ENCODE peak calls at places on chromosomes 13 and 19, in eight cellular contexts. One of them, this sample, is unnamed.

GRCh38 chr13:75566658-75567057 is 17.1 kb downstream of the UCHL3 start:
- DNase-seq in stomach: no peak
- DNase-seq in effector CD8-positive, alpha-beta T cell: no peak
- DNase-seq in EL: peak
- DNase-seq in WTC11: no peak
- DNase-seq in lower leg skin: no peak
- DNase-seq in transverse colon: no peak
- DNase-seq in stimulated activated CD8-positive, alpha-beta memory T cell treated with anti-CD3 and anti-CD28 coated beads, Interleukin-7, amount 100 ng/mL, for 1 hour: no peak
- DNase-seq in this sample: no peak

GRCh38 chr13:23859904-23860303 is 29.3 kb downstream of the MIPEP start:
- DNase-seq in EL: no peak
- DNase-seq in transverse colon: no peak
- DNase-seq in stomach: no peak
- DNase-seq in WTC11: no peak
- DNase-seq in effector CD8-positive, alpha-beta T cell: no peak
- DNase-seq in stimulated activated CD8-positive, alpha-beta memory T cell treated with anti-CD3 and anti-CD28 coated beads, Interleukin-7, amount 100 ng/mL, for 1 hour: no peak
- DNase-seq in lower leg skin: no peak
- DNase-seq in this sample: no peak

GRCh38 chr13:102847272-102848234 is 1.7 kb downstream of the ERCC5 start:
- DNase-seq in EL: peak
- DNase-seq in stimulated activated CD8-positive, alpha-beta memory T cell treated with anti-CD3 and anti-CD28 coated beads, Interleukin-7, amount 100 ng/mL, for 1 hour: no peak
- DNase-seq in WTC11: no peak
- DNase-seq in effector CD8-positive, alpha-beta T cell: no peak
- DNase-seq in lower leg skin: no peak
- DNase-seq in stomach: no peak
- DNase-seq in transverse colon: no peak
- DNase-seq in this sample: no peak

GRCh38 chr13:78238911-78239310 is 320.3 kb upstream of the EDNRB start:
- DNase-seq in stimulated activated CD8-positive, alpha-beta memory T cell treated with anti-CD3 and anti-CD28 coated beads, Interleukin-7, amount 100 ng/mL, for 1 hour: no peak
- DNase-seq in effector CD8-positive, alpha-beta T cell: no peak
- DNase-seq in EL: no peak
- DNase-seq in stomach: no peak
- DNase-seq in transverse colon: no peak
- DNase-seq in WTC11: no peak
- DNase-seq in lower leg skin: no peak
- DNase-seq in this sample: no peak

GRCh38 chr13:113967206-113967720 is 6.6 kb downstream of the C13orf46 start:
- DNase-seq in stomach: no peak
- DNase-seq in transverse colon: no peak
- DNase-seq in WTC11: no peak
- DNase-seq in lower leg skin: no peak
- DNase-seq in EL: no peak
- DNase-seq in effector CD8-positive, alpha-beta T cell: no peak
- DNase-seq in stimulated activated CD8-positive, alpha-beta memory T cell treated with anti-CD3 and anti-CD28 coated beads, Interleukin-7, amount 100 ng/mL, for 1 hour: no peak
- DNase-seq in this sample: no peak

GRCh38 chr13:34667356-34668218 is 274.5 kb upstream of the NBEA start:
- DNase-seq in lower leg skin: no peak
- DNase-seq in stimulated activated CD8-positive, alpha-beta memory T cell treated with anti-CD3 and anti-CD28 coated beads, Interleukin-7, amount 100 ng/mL, for 1 hour: no peak
- DNase-seq in transverse colon: no peak
- DNase-seq in stomach: no peak
- DNase-seq in effector CD8-positive, alpha-beta T cell: no peak
- DNase-seq in EL: no peak
- DNase-seq in WTC11: no peak
- DNase-seq in this sample: no peak

GRCh38 chr19:51185069-51185867 is 39.6 kb upstream of the CD33 start:
- DNase-seq in lower leg skin: no peak
- DNase-seq in stimulated activated CD8-positive, alpha-beta memory T cell treated with anti-CD3 and anti-CD28 coated beads, Interleukin-7, amount 100 ng/mL, for 1 hour: no peak
- DNase-seq in transverse colon: no peak
- DNase-seq in EL: no peak
- DNase-seq in stomach: no peak
- DNase-seq in effector CD8-positive, alpha-beta T cell: no peak
- DNase-seq in WTC11: no peak
- DNase-seq in this sample: no peak

GRCh38 chr19:16772841-16773240 is 53.2 kb downstream of the NWD1 start:
- DNase-seq in lower leg skin: no peak
- DNase-seq in effector CD8-positive, alpha-beta T cell: no peak
- DNase-seq in EL: no peak
- DNase-seq in stomach: no peak
- DNase-seq in WTC11: no peak
- DNase-seq in transverse colon: no peak
- DNase-seq in stimulated activated CD8-positive, alpha-beta memory T cell treated with anti-CD3 and anti-CD28 coated beads, Interleukin-7, amount 100 ng/mL, for 1 hour: no peak
- DNase-seq in this sample: no peak

GRCh38 chr19:37635076-37636056 is 19.9 kb downstream of the ZFP30 start:
- DNase-seq in WTC11: no peak
- DNase-seq in EL: peak
- DNase-seq in stomach: no peak
- DNase-seq in effector CD8-positive, alpha-beta T cell: no peak
- DNase-seq in lower leg skin: no peak
- DNase-seq in stimulated activated CD8-positive, alpha-beta memory T cell treated with anti-CD3 and anti-CD28 coated beads, Interleukin-7, amount 100 ng/mL, for 1 hour: no peak
- DNase-seq in transverse colon: no peak
- DNase-seq in this sample: no peak

GRCh38 chr13:75511226-75511625 is 26.4 kb downstream of the COMMD6 start:
- DNase-seq in stimulated activated CD8-positive, alpha-beta memory T cell treated with anti-CD3 and anti-CD28 coated beads, Interleukin-7, amount 100 ng/mL, for 1 hour: no peak
- DNase-seq in EL: no peak
- DNase-seq in transverse colon: no peak
- DNase-seq in effector CD8-positive, alpha-beta T cell: no peak
- DNase-seq in lower leg skin: no peak
- DNase-seq in WTC11: no peak
- DNase-seq in stomach: no peak
- DNase-seq in this sample: no peak

GRCh38 chr19:42197375-42197817 is 20.1 kb downstream of the DEDD2 start:
- DNase-seq in effector CD8-positive, alpha-beta T cell: no peak
- DNase-seq in WTC11: peak
- DNase-seq in lower leg skin: no peak
- DNase-seq in stimulated activated CD8-positive, alpha-beta memory T cell treated with anti-CD3 and anti-CD28 coated beads, Interleukin-7, amount 100 ng/mL, for 1 hour: no peak
- DNase-seq in EL: no peak
- DNase-seq in transverse colon: no peak
- DNase-seq in stomach: no peak
- DNase-seq in this sample: no peak

GRCh38 chr19:41276231-41276630 is 12.1 kb downstream of the HNRNPUL1 start:
- DNase-seq in WTC11: no peak
- DNase-seq in stomach: no peak
- DNase-seq in stimulated activated CD8-positive, alpha-beta memory T cell treated with anti-CD3 and anti-CD28 coated beads, Interleukin-7, amount 100 ng/mL, for 1 hour: no peak
- DNase-seq in EL: no peak
- DNase-seq in transverse colon: no peak
- DNase-seq in lower leg skin: no peak
- DNase-seq in effector CD8-positive, alpha-beta T cell: no peak
- DNase-seq in this sample: no peak

GRCh38 chr13:49733181-49733951 is 42.1 kb upstream of the EBPL start:
- DNase-seq in transverse colon: no peak
- DNase-seq in WTC11: no peak
- DNase-seq in EL: no peak
- DNase-seq in effector CD8-positive, alpha-beta T cell: no peak
- DNase-seq in stomach: no peak
- DNase-seq in stimulated activated CD8-positive, alpha-beta memory T cell treated with anti-CD3 and anti-CD28 coated beads, Interleukin-7, amount 100 ng/mL, for 1 hour: no peak
- DNase-seq in lower leg skin: no peak
- DNase-seq in this sample: no peak

GRCh38 chr13:58960909-58961308 is 1202.8 kb downstream of the DIAPH3 start:
- DNase-seq in lower leg skin: no peak
- DNase-seq in transverse colon: no peak
- DNase-seq in WTC11: no peak
- DNase-seq in EL: no peak
- DNase-seq in stomach: no peak
- DNase-seq in stimulated activated CD8-positive, alpha-beta memory T cell treated with anti-CD3 and anti-CD28 coated beads, Interleukin-7, amount 100 ng/mL, for 1 hour: no peak
- DNase-seq in effector CD8-positive, alpha-beta T cell: no peak
- DNase-seq in this sample: no peak

GRCh38 chr19:1261863-1262686 is 7.1 kb upstream of the CIRBP start:
- DNase-seq in WTC11: no peak
- DNase-seq in stimulated activated CD8-positive, alpha-beta memory T cell treated with anti-CD3 and anti-CD28 coated beads, Interleukin-7, amount 100 ng/mL, for 1 hour: no peak
- DNase-seq in effector CD8-positive, alpha-beta T cell: peak
- DNase-seq in transverse colon: peak
- DNase-seq in lower leg skin: no peak
- DNase-seq in EL: peak
- DNase-seq in stomach: peak
- DNase-seq in this sample: no peak

GRCh38 chr19:10478476-10478875 is 24.7 kb downstream of the KEAP1 start:
- DNase-seq in stomach: no peak
- DNase-seq in lower leg skin: no peak
- DNase-seq in transverse colon: no peak
- DNase-seq in stimulated activated CD8-positive, alpha-beta memory T cell treated with anti-CD3 and anti-CD28 coated beads, Interleukin-7, amount 100 ng/mL, for 1 hour: no peak
- DNase-seq in effector CD8-positive, alpha-beta T cell: no peak
- DNase-seq in WTC11: no peak
- DNase-seq in EL: peak
- DNase-seq in this sample: no peak

GRCh38 chr19:18488403-18488723 is 33.5 kb downstream of the ELL start:
- DNase-seq in effector CD8-positive, alpha-beta T cell: no peak
- DNase-seq in stimulated activated CD8-positive, alpha-beta memory T cell treated with anti-CD3 and anti-CD28 coated beads, Interleukin-7, amount 100 ng/mL, for 1 hour: no peak
- DNase-seq in stomach: no peak
- DNase-seq in EL: peak
- DNase-seq in WTC11: no peak
- DNase-seq in transverse colon: no peak
- DNase-seq in lower leg skin: no peak
- DNase-seq in this sample: no peak

GRCh38 chr19:10291554-10292205 is 1.9 kb downstream of the ICAM5 start:
- DNase-seq in WTC11: no peak
- DNase-seq in stomach: no peak
- DNase-seq in stimulated activated CD8-positive, alpha-beta memory T cell treated with anti-CD3 and anti-CD28 coated beads, Interleukin-7, amount 100 ng/mL, for 1 hour: no peak
- DNase-seq in transverse colon: no peak
- DNase-seq in EL: no peak
- DNase-seq in effector CD8-positive, alpha-beta T cell: no peak
- DNase-seq in lower leg skin: no peak
- DNase-seq in this sample: no peak

GRCh38 chr13:29508130-29508873 is 87.2 kb downstream of the SLC7A1 start:
- DNase-seq in stomach: peak
- DNase-seq in EL: peak
- DNase-seq in stimulated activated CD8-positive, alpha-beta memory T cell treated with anti-CD3 and anti-CD28 coated beads, Interleukin-7, amount 100 ng/mL, for 1 hour: peak
- DNase-seq in transverse colon: peak
- DNase-seq in effector CD8-positive, alpha-beta T cell: peak
- DNase-seq in lower leg skin: peak
- DNase-seq in WTC11: peak
- DNase-seq in this sample: peak

GRCh38 chr19:19502808-19503602 is 12.3 kb downstream of the TSSK6 start:
- DNase-seq in stimulated activated CD8-positive, alpha-beta memory T cell treated with anti-CD3 and anti-CD28 coated beads, Interleukin-7, amount 100 ng/mL, for 1 hour: no peak
- DNase-seq in transverse colon: no peak
- DNase-seq in EL: no peak
- DNase-seq in effector CD8-positive, alpha-beta T cell: no peak
- DNase-seq in stomach: no peak
- DNase-seq in WTC11: no peak
- DNase-seq in lower leg skin: no peak
- DNase-seq in this sample: no peak

GRCh38 chr13:43994999-43995859 is 115.5 kb downstream of the LACC1 start:
- DNase-seq in WTC11: no peak
- DNase-seq in transverse colon: no peak
- DNase-seq in EL: no peak
- DNase-seq in stimulated activated CD8-positive, alpha-beta memory T cell treated with anti-CD3 and anti-CD28 coated beads, Interleukin-7, amount 100 ng/mL, for 1 hour: no peak
- DNase-seq in stomach: no peak
- DNase-seq in effector CD8-positive, alpha-beta T cell: no peak
- DNase-seq in lower leg skin: no peak
- DNase-seq in this sample: no peak

GRCh38 chr13:30045916-30046704 is 195.7 kb upstream of the UBL3 start:
- DNase-seq in transverse colon: no peak
- DNase-seq in stimulated activated CD8-positive, alpha-beta memory T cell treated with anti-CD3 and anti-CD28 coated beads, Interleukin-7, amount 100 ng/mL, for 1 hour: no peak
- DNase-seq in WTC11: no peak
- DNase-seq in stomach: no peak
- DNase-seq in effector CD8-positive, alpha-beta T cell: no peak
- DNase-seq in EL: peak
- DNase-seq in lower leg skin: no peak
- DNase-seq in this sample: no peak

GRCh38 chr13:112714366-112714765 is 24.5 kb downstream of the ATP11A start:
- DNase-seq in stomach: peak
- DNase-seq in stimulated activated CD8-positive, alpha-beta memory T cell treated with anti-CD3 and anti-CD28 coated beads, Interleukin-7, amount 100 ng/mL, for 1 hour: no peak
- DNase-seq in transverse colon: no peak
- DNase-seq in effector CD8-positive, alpha-beta T cell: no peak
- DNase-seq in lower leg skin: no peak
- DNase-seq in EL: no peak
- DNase-seq in WTC11: peak
- DNase-seq in this sample: no peak

GRCh38 chr13:106533101-106533939 is 2.1 kb downstream of the EFNB2 start:
- DNase-seq in stomach: peak
- DNase-seq in lower leg skin: peak
- DNase-seq in stimulated activated CD8-positive, alpha-beta memory T cell treated with anti-CD3 and anti-CD28 coated beads, Interleukin-7, amount 100 ng/mL, for 1 hour: no peak
- DNase-seq in WTC11: peak
- DNase-seq in transverse colon: peak
- DNase-seq in EL: peak
- DNase-seq in effector CD8-positive, alpha-beta T cell: no peak
- DNase-seq in this sample: no peak

GRCh38 chr19:30492581-30492980 is 120.4 kb downstream of the ZNF536 start:
- DNase-seq in effector CD8-positive, alpha-beta T cell: no peak
- DNase-seq in EL: no peak
- DNase-seq in transverse colon: no peak
- DNase-seq in WTC11: no peak
- DNase-seq in stomach: no peak
- DNase-seq in stimulated activated CD8-positive, alpha-beta memory T cell treated with anti-CD3 and anti-CD28 coated beads, Interleukin-7, amount 100 ng/mL, for 1 hour: no peak
- DNase-seq in lower leg skin: no peak
- DNase-seq in this sample: no peak

GRCh38 chr13:40272776-40273139 is 393.7 kb downstream of the FOXO1 start:
- DNase-seq in stomach: no peak
- DNase-seq in EL: peak
- DNase-seq in lower leg skin: no peak
- DNase-seq in effector CD8-positive, alpha-beta T cell: no peak
- DNase-seq in WTC11: no peak
- DNase-seq in transverse colon: no peak
- DNase-seq in stimulated activated CD8-positive, alpha-beta memory T cell treated with anti-CD3 and anti-CD28 coated beads, Interleukin-7, amount 100 ng/mL, for 1 hour: no peak
- DNase-seq in this sample: no peak

GRCh38 chr13:28573595-28574373 is 78.9 kb upstream of the FLT1 start:
- DNase-seq in stomach: no peak
- DNase-seq in transverse colon: no peak
- DNase-seq in WTC11: no peak
- DNase-seq in stimulated activated CD8-positive, alpha-beta memory T cell treated with anti-CD3 and anti-CD28 coated beads, Interleukin-7, amount 100 ng/mL, for 1 hour: no peak
- DNase-seq in EL: no peak
- DNase-seq in lower leg skin: no peak
- DNase-seq in effector CD8-positive, alpha-beta T cell: no peak
- DNase-seq in this sample: no peak

GRCh38 chr19:14943601-14944000 is 2.3 kb downstream of the OR7C2 start:
- DNase-seq in EL: peak
- DNase-seq in stimulated activated CD8-positive, alpha-beta memory T cell treated with anti-CD3 and anti-CD28 coated beads, Interleukin-7, amount 100 ng/mL, for 1 hour: no peak
- DNase-seq in effector CD8-positive, alpha-beta T cell: no peak
- DNase-seq in stomach: no peak
- DNase-seq in WTC11: no peak
- DNase-seq in lower leg skin: no peak
- DNase-seq in transverse colon: no peak
- DNase-seq in this sample: no peak

GRCh38 chr19:41575998-41576397 is at the start of gene CEACAM21:
- DNase-seq in effector CD8-positive, alpha-beta T cell: peak
- DNase-seq in lower leg skin: peak
- DNase-seq in WTC11: no peak
- DNase-seq in EL: no peak
- DNase-seq in stimulated activated CD8-positive, alpha-beta memory T cell treated with anti-CD3 and anti-CD28 coated beads, Interleukin-7, amount 100 ng/mL, for 1 hour: no peak
- DNase-seq in transverse colon: peak
- DNase-seq in stomach: peak
- DNase-seq in this sample: no peak

GRCh38 chr19:19382118-19382517 is 23.4 kb upstream of the GATAD2A start:
- DNase-seq in EL: no peak
- DNase-seq in effector CD8-positive, alpha-beta T cell: no peak
- DNase-seq in stomach: no peak
- DNase-seq in WTC11: no peak
- DNase-seq in transverse colon: peak
- DNase-seq in lower leg skin: no peak
- DNase-seq in stimulated activated CD8-positive, alpha-beta memory T cell treated with anti-CD3 and anti-CD28 coated beads, Interleukin-7, amount 100 ng/mL, for 1 hour: no peak
- DNase-seq in this sample: no peak

GRCh38 chr19:37931941-37932655 is 25.1 kb downstream of the SIPA1L3 start:
- DNase-seq in effector CD8-positive, alpha-beta T cell: no peak
- DNase-seq in stimulated activated CD8-positive, alpha-beta memory T cell treated with anti-CD3 and anti-CD28 coated beads, Interleukin-7, amount 100 ng/mL, for 1 hour: no peak
- DNase-seq in EL: peak
- DNase-seq in stomach: peak
- DNase-seq in transverse colon: peak
- DNase-seq in lower leg skin: peak
- DNase-seq in WTC11: peak
- DNase-seq in this sample: peak

GRCh38 chr13:99258946-99259345 is 767 bp upstream of the GPR18 start:
- DNase-seq in stomach: no peak
- DNase-seq in lower leg skin: no peak
- DNase-seq in EL: no peak
- DNase-seq in transverse colon: no peak
- DNase-seq in WTC11: no peak
- DNase-seq in effector CD8-positive, alpha-beta T cell: no peak
- DNase-seq in stimulated activated CD8-positive, alpha-beta memory T cell treated with anti-CD3 and anti-CD28 coated beads, Interleukin-7, amount 100 ng/mL, for 1 hour: no peak
- DNase-seq in this sample: no peak

This sample was measured in NT2/D1.